ENCODE peak calls at places on chromosomes 13 and 19, in four cellular contexts. X is K562, G is H1, C is HepG2. Z is an unnamed sample.

GRCh38 chr13:113468461-113469147 is 15.3 kb upstream of the ADPRHL1 start:
- DNase-seq in C (no peak), G (no peak), X (no peak), Z (no peak)

GRCh38 chr13:98285317-98285716 is 108.2 kb upstream of the RNF113B start:
- DNase-seq in G (no peak), C (no peak), X (no peak), Z (no peak)

GRCh38 chr13:113879506-113880360 is 15.9 kb upstream of the GAS6 start:
- DNase-seq in C (no peak), X (no peak), G (no peak), Z (no peak)

GRCh38 chr13:50261502-50261901 is 246.3 kb downstream of the KCNRG start:
- DNase-seq in C (no peak), X (no peak), G (no peak), Z (no peak)

GRCh38 chr13:51923983-51924539 is 62.3 kb downstream of the CCDC70 start:
- DNase-seq in C (peak), X (peak), G (no peak), Z (no peak)

GRCh38 chr19:11160119-11160768 is 4.7 kb upstream of the SPC24 start:
- DNase-seq in X (peak), C (no peak), G (no peak), Z (no peak)

GRCh38 chr13:110298566-110299321 is 8.2 kb downstream of the COL4A1 start:
- DNase-seq in C (no peak), G (no peak), X (no peak), Z (no peak)

GRCh38 chr13:34162545-34162936 is 344.6 kb downstream of the RFC3 start:
- DNase-seq in G (no peak), C (no peak), X (no peak), Z (no peak)

GRCh38 chr13:39777527-39778061 is 122.1 kb downstream of the COG6 start:
- DNase-seq in X (peak), C (no peak), G (no peak), Z (no peak)

GRCh38 chr13:78576266-78576665 is 27.1 kb downstream of the POU4F1 start:
- DNase-seq in X (no peak), G (no peak), C (no peak), Z (no peak)

GRCh38 chr13:98450495-98451167 is 126.3 kb downstream of the STK24 start:
- DNase-seq in C (peak), G (no peak), X (no peak), Z (no peak)

GRCh38 chr19:17254636-17255035 is 8.9 kb upstream of the NR2F6 start:
- DNase-seq in C (no peak), G (no peak), X (no peak), Z (no peak)

GRCh38 chr19:17246681-17247425 is 1.1 kb upstream of the NR2F6 start:
- DNase-seq in X (peak), G (no peak), C (peak), Z (no peak)

GRCh38 chr19:17245535-17245984 is at the start of gene NR2F6:
- DNase-seq in C (no peak), G (no peak), X (no peak), Z (no peak)

GRCh38 chr19:17248011-17248776 is 2.5 kb upstream of the NR2F6 start:
- DNase-seq in C (peak), G (no peak), X (no peak), Z (no peak)

DNA sequence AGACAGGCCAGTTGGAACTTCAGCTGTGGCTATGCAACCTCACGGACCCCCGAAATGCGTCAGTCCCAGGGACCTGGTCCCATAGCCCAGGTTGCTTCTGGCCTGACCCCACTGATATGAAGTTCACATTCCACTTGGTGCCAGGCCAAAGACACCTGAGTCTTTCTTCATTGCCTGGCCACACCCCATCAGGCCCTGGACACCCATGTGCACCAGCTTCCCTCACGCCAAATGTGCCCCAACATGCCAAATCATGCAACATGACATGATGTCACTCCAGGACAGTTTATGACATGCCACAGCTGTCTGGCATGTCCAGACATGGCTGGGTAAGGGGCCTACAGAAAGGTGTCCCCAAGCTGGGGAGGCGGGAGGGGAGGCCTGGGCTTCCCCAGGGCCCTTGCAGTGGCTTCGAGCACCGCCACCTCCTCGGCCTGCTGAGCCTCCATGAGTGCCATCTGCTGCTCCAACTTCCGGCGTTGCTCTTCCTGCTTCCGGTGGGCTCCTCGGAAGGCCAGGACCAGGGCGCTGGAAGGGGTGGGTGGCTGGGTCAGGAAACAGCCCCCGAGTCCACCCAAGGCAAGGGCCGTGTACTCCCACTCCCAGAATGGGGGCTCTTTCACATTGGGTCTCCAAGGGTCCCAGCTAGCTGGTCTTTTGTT is 4.3 kb upstream of the NR2F6 start:
- DNase-seq in G (no peak), X (no peak), C (no peak), Z (no peak)
- TF ChIP-seq BRCA1 in G (no peak), X (peak), C (no peak), Z (no peak)

DNA sequence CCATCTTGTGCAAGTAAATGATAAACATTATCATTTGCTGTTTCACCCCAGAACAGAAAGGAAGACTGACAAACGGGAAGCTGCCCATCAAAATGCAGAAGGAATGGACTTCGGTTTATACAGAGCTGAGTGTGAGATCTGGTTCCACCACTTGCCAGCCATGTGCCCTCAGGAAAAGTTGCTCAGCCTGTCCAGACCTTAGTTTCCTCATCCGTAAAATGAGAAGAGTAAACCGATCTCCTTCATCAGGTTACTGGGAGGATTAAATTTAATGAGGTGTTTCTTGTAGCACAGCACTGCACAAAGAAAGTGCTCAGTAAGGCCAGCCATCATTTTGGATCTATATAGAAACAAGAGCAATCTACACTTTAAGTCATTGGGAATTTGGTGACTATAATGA is 36.7 kb upstream of the SERP2 start:
- DNase-seq in C (no peak), G (no peak), X (no peak), Z (no peak)
- TF ChIP-seq BRCA1 in C (no peak), G (no peak), X (no peak), Z (no peak)

GRCh38 chr19:13053761-13054604 is 48.7 kb downstream of the LYL1 start:
- DNase-seq in G (no peak), X (no peak), C (peak), Z (no peak)
- TF ChIP-seq BRCA1 in G (no peak), X (no peak), C (peak), Z (no peak)

GRCh38 chr13:69591437-69591836 is 516.2 kb upstream of the ATXN8OS start:
- DNase-seq in X (no peak), C (no peak), G (no peak), Z (no peak)

GRCh38 chr13:69580255-69580654 is 527.4 kb upstream of the ATXN8OS start:
- DNase-seq in X (no peak), C (no peak), G (no peak), Z (no peak)

GRCh38 chr13:69589531-69589930 is 518.1 kb upstream of the ATXN8OS start:
- DNase-seq in C (no peak), G (no peak), X (no peak), Z (no peak)

DNA sequence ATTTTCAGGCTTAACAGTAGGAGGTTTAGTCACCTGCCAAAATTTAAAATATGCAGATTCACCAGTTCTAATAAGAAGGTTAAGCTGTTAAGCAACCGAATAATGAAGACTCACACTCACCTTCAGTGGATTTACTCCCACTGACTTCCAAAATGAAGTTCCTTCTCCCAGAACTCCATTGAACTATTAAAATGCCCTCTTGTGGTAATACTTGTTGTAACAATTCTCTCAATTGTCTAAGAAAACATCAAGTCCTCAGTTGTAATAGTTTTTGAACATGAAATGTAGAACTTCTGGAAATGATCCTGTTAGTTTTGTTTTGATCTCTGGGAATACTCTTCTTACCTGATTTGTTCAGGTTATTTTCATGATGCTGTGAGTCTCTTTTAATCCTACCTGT is 522.0 kb upstream of the ATXN8OS start:
- DNase-seq in C (no peak), G (no peak), X (no peak), Z (no peak)
- TF ChIP-seq BRCA1 in C (no peak), G (no peak), X (no peak), Z (no peak)